ENCODE peak calls at places on chromosomes 1 and 21, in five cellular contexts. U, P, Q, J and T are unnamed samples. For H3K4me1 and H3K79me2, the result is how much of the 10 kb centered on the place peaks cover.

GRCh38 chr21:36021251-36021837 is 39.0 kb downstream of the SETD4 start:
- DNase-seq in U (no peak), P (peak), Q (no peak), J (no peak), T (no peak)

GRCh38 chr21:18384771-18385170 is 18.8 kb downstream of the TMPRSS15 start:
- DNase-seq in U (no peak), P (peak), Q (peak), J (peak), T (peak)

GRCh38 chr1:46158312-46159281 is 16.3 kb upstream of the TSPAN1 start:
- DNase-seq in U (no peak), P (no peak), Q (no peak), J (no peak), T (no peak)

GRCh38 chr1:26317612-26318337 is at the start of gene CD52:
- DNase-seq in U (peak), P (peak), Q (peak), J (peak), T (no peak)

GRCh38 chr1:119771770-119772169 is 3.1 kb upstream of the HMGCS2 start:
- DNase-seq in U (no peak), P (no peak), Q (no peak), J (no peak), T (no peak)

GRCh38 chr1:15584489-15585363 is at the start of gene AGMAT:
- DNase-seq in U (peak), P (peak), Q (peak), J (peak), T (no peak)

GRCh38 chr1:36204347-36204909 is 19.8 kb upstream of the THRAP3 start:
- DNase-seq in U (no peak), P (no peak), Q (no peak), J (no peak), T (no peak)

GRCh38 chr21:44440241-44441040 is 14.9 kb upstream of the LRRC3 start:
- DNase-seq in U (no peak), P (no peak), Q (no peak), J (no peak), T (no peak)

GRCh38 chr1:220786057-220786336 is 716 bp upstream of the MTARC1 start:
- DNase-seq in U (no peak), P (no peak), Q (no peak), J (no peak), T (no peak)

GRCh38 chr1:79198841-79199240 is 192.3 kb upstream of the ADGRL4 start:
- DNase-seq in U (no peak), P (no peak), Q (no peak), J (no peak), T (peak)

GRCh38 chr1:175555266-175555665 is 188.1 kb downstream of the TNR start:
- DNase-seq in U (no peak), P (no peak), Q (no peak), J (no peak), T (peak)

GRCh38 chr1:115679141-115679611 is 37.4 kb downstream of the VANGL1 start:
- DNase-seq in U (no peak), P (no peak), Q (no peak), J (no peak), T (peak)

GRCh38 chr1:73800376-73800775 is 397.6 kb downstream of the LRRIQ3 start:
- DNase-seq in U (no peak), P (no peak), Q (no peak), J (no peak), T (peak)

GRCh38 chr1:57440096-57440495 is 16.2 kb upstream of the DAB1 start:
- DNase-seq in U (no peak), P (no peak), Q (no peak), J (no peak), T (no peak)

GRCh38 chr1:59697138-59697811 is 117.5 kb upstream of the HOOK1 start:
- DNase-seq in U (no peak), P (peak), Q (no peak), J (no peak), T (no peak)

GRCh38 chr1:210098376-210098775 is 134.2 kb upstream of the SERTAD4 start:
- DNase-seq in U (no peak), P (no peak), Q (no peak), J (no peak), T (no peak)

GRCh38 chr1:157115851-157116734 is 16.5 kb upstream of the ETV3L start:
- DNase-seq in U (peak), P (no peak), Q (no peak), J (no peak), T (no peak)

GRCh38 chr1:157114183-157115121 is 14.8 kb upstream of the ETV3L start:
- DNase-seq in U (peak), P (no peak), Q (no peak), J (no peak), T (no peak)

GRCh38 chr1:157117527-157118057 is 18.0 kb upstream of the ETV3L start:
- DNase-seq in U (peak), P (no peak), Q (peak), J (peak), T (no peak)

GRCh38 chr1:157115429-157115838 is 15.8 kb upstream of the ETV3L start:
- DNase-seq in U (peak), P (no peak), Q (no peak), J (no peak), T (no peak)

DNA sequence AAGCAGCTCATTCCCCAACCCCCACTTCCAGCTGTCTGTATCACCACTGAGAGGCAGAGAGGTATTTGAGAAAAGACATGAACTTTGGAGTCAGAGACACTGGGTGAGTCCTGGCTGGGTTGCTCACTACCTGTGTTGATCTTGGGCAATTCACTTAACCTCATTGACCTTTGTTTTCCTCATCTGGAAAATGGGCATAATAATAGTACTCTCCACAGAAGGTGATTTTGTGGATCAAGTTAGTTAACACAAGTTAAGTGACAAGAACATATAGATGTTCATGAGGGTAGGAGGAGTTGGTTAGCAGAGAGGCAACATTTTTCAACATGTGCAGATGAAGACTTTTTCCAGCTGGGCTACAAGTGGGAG is 17.1 kb upstream of the ETV3L start:
- DNase-seq in U (no peak), P (no peak), Q (no peak), J (no peak), T (no peak)
- H3K4me1 ChIP-seq in U (under half), P (under half), Q (under half), J (under half), T (under half)

GRCh38 chr1:218347713-218348627 is 2.8 kb downstream of the TGFB2 start:
- DNase-seq in U (no peak), P (no peak), Q (no peak), J (no peak), T (peak)
- H2AFZ ChIP-seq in U (peak), P (no peak), Q (no peak), J (no peak), T (peak)

GRCh38 chr1:156196445-156196844 is 2.5 kb downstream of the SLC25A44 start:
- DNase-seq in U (no peak), P (no peak), Q (no peak), J (no peak), T (no peak)
- H3K79me2 ChIP-seq in U (under half), P (half or more), Q (under half), J (half or more), T (half or more)

GRCh38 chr1:8662380-8663072 is 154.9 kb downstream of the RERE start:
- DNase-seq in U (no peak), P (no peak), Q (no peak), J (no peak), T (peak)

GRCh38 chr1:8663090-8663802 is 154.2 kb downstream of the RERE start:
- DNase-seq in U (no peak), P (no peak), Q (no peak), J (no peak), T (no peak)

GRCh38 chr1:8660455-8660854 is 157.0 kb downstream of the RERE start:
- DNase-seq in U (peak), P (no peak), Q (peak), J (no peak), T (peak)

GRCh38 chr1:8663915-8664331 is 153.5 kb downstream of the RERE start:
- DNase-seq in U (no peak), P (no peak), Q (no peak), J (no peak), T (no peak)

DNA sequence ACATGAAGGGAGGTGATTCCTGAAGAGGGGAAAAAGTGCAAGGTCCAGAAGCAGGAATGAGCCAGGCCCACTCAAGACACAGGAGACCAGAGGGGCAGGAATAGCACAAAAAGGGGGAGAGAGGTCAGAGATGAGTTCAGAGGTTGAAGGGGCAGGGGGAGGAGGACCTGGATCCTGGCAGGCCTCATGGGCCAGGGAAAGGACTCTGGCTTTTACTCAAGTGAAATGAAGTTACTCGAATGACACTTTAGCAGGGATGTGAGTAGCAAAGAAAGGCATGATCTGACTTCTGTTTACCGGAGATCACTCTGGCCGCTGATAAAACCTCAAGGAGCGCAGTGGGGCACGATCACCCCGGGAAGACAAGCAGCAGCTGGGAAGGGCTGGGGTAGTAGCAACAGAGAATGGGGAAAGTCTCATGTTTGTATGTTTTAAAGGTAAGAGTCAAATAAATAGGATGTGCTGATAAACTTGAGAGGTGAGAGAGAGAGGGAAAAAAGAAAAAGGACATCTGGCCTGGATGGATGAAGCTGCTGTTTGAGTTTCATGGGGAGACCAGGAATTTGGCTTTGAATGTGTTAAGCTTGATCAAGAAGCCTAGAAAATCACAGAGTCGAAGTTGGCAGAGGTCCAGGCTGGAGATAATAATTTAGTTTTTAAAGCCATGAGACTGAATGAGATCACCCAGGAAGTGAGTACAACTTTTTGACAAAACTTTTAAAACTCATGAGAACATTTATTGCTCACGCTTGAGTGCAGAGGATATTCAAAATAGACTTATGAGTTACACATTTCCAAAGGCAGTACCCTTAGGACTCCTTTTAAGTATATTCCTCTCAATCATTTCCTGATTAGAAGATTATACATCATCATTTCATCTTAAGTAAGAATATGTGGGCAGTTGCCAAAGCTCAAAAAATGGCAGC is 156.0 kb downstream of the RERE start:
- DNase-seq in U (no peak), P (no peak), Q (no peak), J (peak), T (peak)
- H3K4me1 ChIP-seq in U (under half), P (under half), Q (under half), J (under half), T (under half)

GRCh38 chr1:240284656-240285427 is 193.2 kb downstream of the FMN2 start:
- DNase-seq in U (no peak), P (no peak), Q (no peak), J (no peak), T (no peak)
- H2AFZ ChIP-seq in U (no peak), P (no peak), Q (no peak), J (no peak), T (no peak)

DNA sequence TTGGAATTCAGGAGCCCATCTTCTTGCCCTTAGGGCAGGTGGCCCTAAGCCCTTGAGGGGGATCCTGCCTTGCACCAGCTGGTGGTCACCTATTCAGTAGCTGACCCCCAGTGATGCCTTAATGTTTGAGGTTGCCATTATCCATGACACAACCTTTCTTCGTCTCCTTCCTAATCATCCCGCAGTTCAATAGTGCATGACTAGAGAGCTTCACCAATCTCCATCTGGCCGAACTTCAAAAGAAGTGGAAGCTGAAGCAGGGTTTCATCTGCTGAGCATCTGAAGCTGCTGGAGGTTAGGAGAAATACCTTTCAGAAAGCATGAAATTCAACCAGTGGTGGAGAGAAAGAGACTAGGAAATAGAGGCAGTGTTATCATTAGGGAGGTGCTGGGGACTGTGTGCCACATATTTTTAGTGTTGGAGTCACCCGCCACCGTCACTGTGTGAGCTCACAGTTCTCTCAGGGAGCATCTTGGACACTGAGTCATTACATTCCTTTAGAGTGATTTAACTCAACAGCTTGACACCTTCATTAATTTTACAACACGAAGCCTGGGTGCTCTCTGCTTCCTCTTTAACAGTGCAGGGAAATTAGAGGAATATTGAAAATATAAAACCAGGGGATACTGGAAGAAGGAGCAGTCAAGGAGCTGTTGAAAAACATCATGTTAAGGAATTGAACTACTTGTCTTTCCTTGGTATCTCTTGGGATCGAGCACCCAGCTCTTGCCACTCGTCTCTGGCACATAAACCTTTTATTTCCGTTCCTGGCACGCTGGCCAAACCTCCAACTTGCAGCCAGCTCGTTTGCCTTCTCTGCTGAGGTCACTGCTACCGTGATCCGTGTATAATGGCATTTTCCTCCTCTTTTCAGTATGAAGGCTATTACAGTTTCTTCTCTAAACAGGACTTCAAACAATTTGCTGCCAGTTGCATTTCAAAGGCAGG is 53.6 kb downstream of the PEX14 start:
- DNase-seq in U (no peak), P (no peak), Q (no peak), J (no peak), T (peak)
- H3K79me2 ChIP-seq in U (under half), P (under half), Q (under half), J (half or more), T (under half)